ENCODE peak calls at places on chromosomes 7 and 10, in six cellular contexts. Z is CD4-positive, alpha-beta memory T cell; Q is hepatocyte; R is adrenal gland; T is ascending aorta; S is esophagus squamous epithelium. U is an unnamed sample. For H3K4me1, the result is how much of the 10 kb centered on the place peaks cover.

GRCh38 chr7:77740257-77740656 is 44.0 kb downstream of the RSBN1L start:
- DNase-seq in Z (no peak), Q (no peak), R (no peak), T (no peak), S (no peak), U (no peak)

GRCh38 chr7:28533731-28534531 is 121.6 kb downstream of the CREB5 start:
- DNase-seq in Z (no peak), Q (no peak), R (no peak), T (no peak), S (no peak), U (no peak)

GRCh38 chr7:18206331-18206730 is 178.7 kb upstream of the PRPS1L1 start:
- DNase-seq in Z (no peak), Q (no peak), R (no peak), T (no peak), S (no peak), U (no peak)

GRCh38 chr10:60188548-60188947 is 201.1 kb downstream of the ANK3 start:
- DNase-seq in Z (no peak), Q (no peak), R (no peak), T (no peak), S (no peak), U (no peak)

GRCh38 chr10:70508912-70509366 is 30.4 kb downstream of the PALD1 start:
- DNase-seq in Z (no peak), Q (peak), R (peak), T (peak), S (no peak), U (no peak)

GRCh38 chr10:69459101-69459805 is 8.0 kb downstream of the TSPAN15 start:
- DNase-seq in Z (no peak), Q (no peak), R (no peak), T (no peak), S (no peak), U (no peak)

GRCh38 chr10:121942749-121943148 is 14.9 kb upstream of the ATE1 start:
- DNase-seq in Z (no peak), Q (peak), R (no peak), T (peak), S (no peak), U (no peak)

GRCh38 chr7:148457310-148457921 is 133.2 kb upstream of the C7orf33 start:
- DNase-seq in Z (no peak), Q (no peak), R (no peak), T (no peak), S (no peak), U (no peak)

GRCh38 chr7:151520419-151521229 is 929 bp upstream of the RHEB start:
- DNase-seq in Z (no peak), Q (no peak), R (peak), T (peak), S (no peak), U (no peak)

GRCh38 chr10:5944389-5945202 is 32.7 kb downstream of the IL15RA start:
- DNase-seq in Z (no peak), Q (peak), R (peak), T (peak), S (no peak), U (no peak)

GRCh38 chr10:129035052-129035805 is 431.8 kb upstream of the MGMT start:
- DNase-seq in Z (peak), Q (no peak), R (no peak), T (no peak), S (no peak), U (peak)

GRCh38 chr7:39613577-39613976 is 9.8 kb upstream of the RALA start:
- DNase-seq in Z (no peak), Q (no peak), R (no peak), T (no peak), S (no peak), U (no peak)

GRCh38 chr10:132616995-132617780 is 79.6 kb downstream of the INPP5A start:
- DNase-seq in Z (no peak), Q (no peak), R (no peak), T (no peak), S (no peak), U (no peak)

GRCh38 chr7:74709880-74710671 is 52.6 kb downstream of the GTF2I start:
- DNase-seq in Z (no peak), Q (peak), R (no peak), T (no peak), S (no peak), U (no peak)

GRCh38 chr7:151590801-151591771 is 71.4 kb upstream of the RHEB start:
- DNase-seq in Z (no peak), Q (no peak), R (no peak), T (no peak), S (no peak), U (no peak)

GRCh38 chr10:116792772-116793171 is 50.4 kb upstream of the HSPA12A start:
- DNase-seq in Z (no peak), Q (no peak), R (no peak), T (no peak), S (no peak), U (no peak)

GRCh38 chr7:89023146-89023545 is 227.6 kb upstream of the TEX47 start:
- DNase-seq in Z (no peak), Q (no peak), R (no peak), T (no peak), S (no peak), U (no peak)

GRCh38 chr7:89027781-89028180 is 232.2 kb upstream of the TEX47 start:
- DNase-seq in Z (no peak), Q (no peak), R (no peak), T (no peak), S (no peak), U (no peak)

GRCh38 chr7:89023902-89024301 is 228.4 kb upstream of the TEX47 start:
- DNase-seq in Z (no peak), Q (no peak), R (no peak), T (no peak), S (no peak), U (no peak)

GRCh38 chr7:89029864-89030263 is 234.3 kb upstream of the TEX47 start:
- DNase-seq in Z (no peak), Q (no peak), R (no peak), T (no peak), S (no peak), U (no peak)

GRCh38 chr7:89028319-89028718 is 232.8 kb upstream of the TEX47 start:
- DNase-seq in Z (no peak), Q (no peak), R (no peak), T (no peak), S (no peak), U (no peak)
- H3K4me1 ChIP-seq in Z (under half), Q (under half), R (under half), T (under half), S (under half), U (under half)

GRCh38 chr10:53622201-53622600 is 849.6 kb upstream of the MBL2 start:
- DNase-seq in Z (no peak), Q (no peak), R (no peak), T (no peak), S (no peak), U (no peak)
- H3K27ac ChIP-seq in Z (no peak), Q (no peak), R (no peak), T (no peak), S (no peak), U (no peak)

DNA sequence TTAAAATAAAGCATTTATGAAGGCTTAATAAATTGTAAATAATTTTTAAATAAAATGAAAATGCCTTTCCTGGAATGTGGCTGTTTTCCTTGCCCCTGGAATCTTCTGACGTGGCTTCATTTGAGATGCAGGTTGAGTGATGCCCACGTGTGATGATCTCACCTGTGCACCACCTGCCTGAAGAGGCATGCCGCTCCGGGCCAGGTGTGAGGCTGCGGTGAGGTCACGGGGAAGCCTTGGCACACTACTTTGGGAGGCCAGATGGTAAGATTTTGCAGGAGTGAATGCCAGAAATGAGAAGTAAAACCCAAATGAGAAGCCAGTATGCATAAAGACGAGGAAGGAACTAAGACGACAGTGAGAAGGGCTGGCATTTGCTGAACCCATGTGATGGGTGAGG is 36.2 kb downstream of the GOT1 start:
- DNase-seq in Z (no peak), Q (no peak), R (no peak), T (no peak), S (no peak), U (no peak)
- H3K4me1 ChIP-seq in Z (under half), Q (under half), R (under half), T (under half), S (under half), U (under half)

GRCh38 chr10:30215131-30215530 is 133.9 kb downstream of the MTPAP start:
- DNase-seq in Z (no peak), Q (no peak), R (no peak), T (no peak), S (no peak), U (no peak)
- H3K27ac ChIP-seq in Z (no peak), Q (no peak), R (peak), T (no peak), S (peak), U (no peak)

U was measured in naive thymus-derived CD4-positive, alpha-beta T cell.